ENCODE peak calls at places on chromosomes 13 and 19, in four cellular contexts. P, K, V and B are unnamed samples.

GRCh38 chr19:18194208-18194530 is 1.2 kb downstream of the MPV17L2 start:
- DNase-seq in P (no peak), K (no peak), V (no peak), B (no peak)

GRCh38 chr13:94305934-94306333 is 173.5 kb downstream of the DCT start:
- DNase-seq in P (no peak), K (no peak), V (no peak), B (no peak)

GRCh38 chr13:105778196-105778595 is 757.3 kb downstream of the EFNB2 start:
- DNase-seq in P (no peak), K (no peak), V (peak), B (no peak)

GRCh38 chr19:45206328-45206727 is 27.7 kb downstream of the BLOC1S3 start:
- DNase-seq in P (no peak), K (no peak), V (no peak), B (no peak)

GRCh38 chr13:96053003-96053703 is at the start of gene UGGT2:
- DNase-seq in P (peak), K (peak), V (peak), B (peak)

GRCh38 chr19:33718668-33719259 is 77.9 kb upstream of the KCTD15 start:
- DNase-seq in P (no peak), K (no peak), V (no peak), B (no peak)

GRCh38 chr13:113369881-113370280 is 6.0 kb upstream of the GRTP1 start:
- DNase-seq in P (no peak), K (no peak), V (no peak), B (no peak)

GRCh38 chr19:12838182-12838890 is at the start of gene MAST1:
- DNase-seq in P (no peak), K (no peak), V (no peak), B (peak)

GRCh38 chr13:39870197-39870746 is 214.8 kb downstream of the COG6 start:
- DNase-seq in P (no peak), K (no peak), V (no peak), B (no peak)

GRCh38 chr13:75258159-75258782 is 223.7 kb downstream of the TBC1D4 start:
- DNase-seq in P (no peak), K (no peak), V (peak), B (no peak)

GRCh38 chr19:2726904-2727639 is 5.9 kb upstream of the DIRAS1 start:
- DNase-seq in P (no peak), K (no peak), V (no peak), B (peak)

GRCh38 chr19:58021541-58022282 is 12.1 kb upstream of the ZSCAN1 start:
- DNase-seq in P (peak), K (no peak), V (no peak), B (peak)

GRCh38 chr19:13849991-13850909 is 26.7 kb upstream of the NANOS3 start:
- DNase-seq in P (peak), K (no peak), V (no peak), B (peak)

GRCh38 chr13:32894589-32895001 is 121.6 kb upstream of the KL start:
- DNase-seq in P (no peak), K (no peak), V (no peak), B (no peak)

GRCh38 chr13:94327318-94327717 is 152.2 kb downstream of the DCT start:
- DNase-seq in P (no peak), K (no peak), V (no peak), B (no peak)

GRCh38 chr19:10096615-10096963 is 5.9 kb downstream of the ANGPTL6 start:
- DNase-seq in P (no peak), K (no peak), V (no peak), B (no peak)

GRCh38 chr13:101258509-101258908 is 157.8 kb downstream of the NALCN start:
- DNase-seq in P (no peak), K (no peak), V (no peak), B (no peak)